ENCODE peak calls at places on chromosomes 3 and 15, in nine cellular contexts. V is astrocyte of the spinal cord, J is T-helper 17 cell, E is kidney glomerular epithelial cell, I is fibroblast of villous mesenchyme, O is Caki2, P is GF-D8, G is hypothalamus, D is pancreas. K is an unnamed sample.

GRCh38 chr15:76336254-76337046 is at the start of gene ISL2:
- DNase-seq in V (peak), J (no peak), E (peak), I (peak), O (peak), P (peak), G (no peak), D (no peak), K (no peak)

GRCh38 chr3:67384790-67385397 is 269.5 kb downstream of the SUCLG2 start:
- DNase-seq in V (peak), J (peak), E (no peak), I (peak), O (no peak), P (no peak), G (no peak), D (peak), K (peak)

GRCh38 chr3:24522155-24522579 is 27.5 kb upstream of the THRB start:
- DNase-seq in V (no peak), J (no peak), E (no peak), I (no peak), O (no peak), P (no peak), G (no peak), D (no peak), K (no peak)

GRCh38 chr3:188646592-188646991 is 492.6 kb downstream of the LPP start:
- DNase-seq in V (peak), J (no peak), E (no peak), I (no peak), O (no peak), P (no peak), G (no peak), D (no peak), K (no peak)

GRCh38 chr15:59306520-59307163 is 66.0 kb downstream of the MYO1E start:
- DNase-seq in V (peak), J (no peak), E (no peak), I (no peak), O (no peak), P (no peak), G (no peak), D (no peak), K (no peak)

GRCh38 chr3:143571548-143571947 is 276.7 kb downstream of the SLC9A9 start:
- DNase-seq in V (peak), J (no peak), E (no peak), I (peak), O (no peak), P (no peak), G (no peak), D (no peak), K (no peak)

GRCh38 chr15:34892963-34893591 is 76.5 kb downstream of the AQR start:
- DNase-seq in V (no peak), J (no peak), E (no peak), I (no peak), O (peak), P (no peak), G (no peak), D (no peak), K (no peak)

GRCh38 chr15:43376017-43376705 is 5.3 kb downstream of the TUBGCP4 start:
- DNase-seq in V (peak), J (no peak), E (no peak), I (peak), O (no peak), P (no peak), G (no peak), D (no peak), K (no peak)

GRCh38 chr15:73858062-73858461 is 15.3 kb upstream of the TBC1D21 start:
- DNase-seq in V (no peak), J (no peak), E (no peak), I (no peak), O (no peak), P (no peak), G (no peak), D (no peak), K (no peak)

GRCh38 chr15:42138968-42139386 is 17.5 kb downstream of the PLA2G4F start:
- DNase-seq in V (no peak), J (no peak), E (no peak), I (peak), O (no peak), P (no peak), G (no peak), D (no peak), K (no peak)

GRCh38 chr15:66785637-66786036 is 83.6 kb downstream of the SMAD6 start:
- DNase-seq in V (peak), J (no peak), E (no peak), I (peak), O (no peak), P (no peak), G (no peak), D (no peak), K (no peak)

GRCh38 chr3:102090646-102091045 is 241.3 kb downstream of the NFKBIZ start:
- DNase-seq in V (peak), J (no peak), E (peak), I (peak), O (peak), P (no peak), G (no peak), D (no peak), K (no peak)

GRCh38 chr3:185308126-185308754 is 54.4 kb upstream of the EHHADH start:
- DNase-seq in V (peak), J (peak), E (peak), I (peak), O (peak), P (peak), G (no peak), D (peak), K (peak)

GRCh38 chr3:133412511-133413165 is 12.8 kb downstream of the BFSP2 start:
- DNase-seq in V (peak), J (no peak), E (no peak), I (peak), O (no peak), P (no peak), G (no peak), D (no peak), K (no peak)

GRCh38 chr15:100760357-100760903 is 119.2 kb upstream of the ALDH1A3 start:
- DNase-seq in V (no peak), J (no peak), E (no peak), I (no peak), O (no peak), P (no peak), G (no peak), D (no peak), K (no peak)

GRCh38 chr15:81160312-81161214 is 26.5 kb downstream of the CFAP161 start:
- DNase-seq in V (peak), J (no peak), E (no peak), I (peak), O (peak), P (no peak), G (no peak), D (no peak), K (no peak)

GRCh38 chr15:59329570-59330350 is 42.9 kb downstream of the MYO1E start:
- DNase-seq in V (peak), J (no peak), E (peak), I (peak), O (peak), P (no peak), G (no peak), D (peak), K (no peak)

GRCh38 chr3:138078901-138079344 is 36.5 kb downstream of the DZIP1L start:
- DNase-seq in V (peak), J (no peak), E (peak), I (peak), O (peak), P (no peak), G (no peak), D (no peak), K (no peak)

GRCh38 chr15:25230442-25230841 is 208.4 kb downstream of the UBE3A start:
- DNase-seq in V (no peak), J (no peak), E (no peak), I (no peak), O (no peak), P (no peak), G (no peak), D (no peak), K (no peak)

GRCh38 chr15:23422946-23423708 is 23.9 kb downstream of the GOLGA6L2 start:
- DNase-seq in V (no peak), J (no peak), E (no peak), I (no peak), O (peak), P (no peak), G (no peak), D (no peak), K (no peak)

GRCh38 chr3:78221796-78222195 is 1181.9 kb downstream of the ROBO2 start:
- DNase-seq in V (no peak), J (no peak), E (no peak), I (no peak), O (no peak), P (no peak), G (no peak), D (no peak), K (no peak)

GRCh38 chr15:41417418-41417811 is 520 bp downstream of the RTF1 start:
- DNase-seq in V (peak), J (no peak), E (no peak), I (peak), O (no peak), P (no peak), G (peak), D (no peak), K (no peak)

GRCh38 chr3:46194868-46195553 is 13.1 kb downstream of the CCR1 start:
- DNase-seq in V (no peak), J (no peak), E (no peak), I (no peak), O (no peak), P (no peak), G (no peak), D (no peak), K (no peak)

GRCh38 chr15:64090527-64090926 is 3.1 kb downstream of the CIAO2A start:
- DNase-seq in V (no peak), J (no peak), E (no peak), I (no peak), O (no peak), P (no peak), G (no peak), D (no peak), K (no peak)

GRCh38 chr15:84750583-84751092 is 2.2 kb downstream of the ZNF592 start:
- DNase-seq in V (no peak), J (no peak), E (no peak), I (no peak), O (no peak), P (peak), G (no peak), D (no peak), K (no peak)

GRCh38 chr3:151856106-151856505 is 17.3 kb upstream of the SUCNR1 start:
- DNase-seq in V (no peak), J (no peak), E (no peak), I (no peak), O (no peak), P (no peak), G (no peak), D (no peak), K (no peak)

GRCh38 chr3:150763122-150763840 is at the start of gene SIAH2:
- DNase-seq in V (peak), J (peak), E (peak), I (peak), O (peak), P (peak), G (peak), D (peak), K (peak)

K was measured in activated gamma-delta T cell treated with anti-CD3 and anti-CD28 coated beads, Interleukin-2, amount 50 U/mL, for 16 hours.